ENCODE peak calls at places on chromosomes 16 and 17, in four cellular contexts. E is fibroblast of lung, K is left ventricle myocardium inferior, O is K562. Q is an unnamed sample.

GRCh38 chr17:65278050-65278819 is 141.1 kb downstream of the RGS9 start:
- DNase-seq in E (peak; percentile 67), K (no peak), O (peak; percentile 50), Q (peak; percentile 20)

GRCh38 chr17:48241131-48241591 is 133.6 kb downstream of the SNX11 start:
- DNase-seq in E (peak; percentile 82), K (peak; percentile 22), O (peak; percentile 91), Q (peak; percentile 56)

GRCh38 chr17:48489781-48490180 is 41.0 kb downstream of the HOXB1 start:
- DNase-seq in E (no peak), K (no peak), O (no peak), Q (no peak)

GRCh38 chr17:5485270-5486205 is at the start of gene DERL2:
- DNase-seq in E (peak; percentile 36), K (no peak), O (peak; percentile 65), Q (no peak)

GRCh38 chr16:89193021-89193575 is 7.2 kb downstream of the SLC22A31 start:
- DNase-seq in E (peak; percentile 91), K (peak; percentile 29), O (peak; percentile 93), Q (peak; percentile 27)

GRCh38 chr17:4357030-4357635 is 9.3 kb downstream of the UBE2G1 start:
- DNase-seq in E (no peak), K (no peak), O (no peak), Q (no peak)

GRCh38 chr17:27492470-27492869 is 36.2 kb downstream of the KSR1 start:
- DNase-seq in E (peak; percentile 38), K (no peak), O (no peak), Q (no peak)

GRCh38 chr16:66270333-66270927 is 96.1 kb upstream of the CDH5 start:
- DNase-seq in E (peak; percentile 58), K (peak; percentile 71), O (peak; percentile 66), Q (no peak)

GRCh38 chr16:87092958-87093357 is 224.2 kb downstream of the C16orf95 start:
- DNase-seq in E (no peak), K (no peak), O (no peak), Q (no peak)

GRCh38 chr16:68668266-68668665 is 23.2 kb downstream of the CDH3 start:
- DNase-seq in E (no peak), K (no peak), O (no peak), Q (peak; percentile 100)

GRCh38 chr17:63446981-63447687 is 1.0 kb upstream of the CYB561 start:
- DNase-seq in E (no peak), K (no peak), O (peak; percentile 77), Q (peak; percentile 29)

GRCh38 chr16:8885674-8886592 is 3.8 kb downstream of the LITAFD start:
- DNase-seq in E (peak; percentile 43), K (no peak), O (no peak), Q (peak; percentile 41)

GRCh38 chr16:77780378-77780837 is 8.0 kb upstream of the VAT1L start:
- DNase-seq in E (peak; percentile 99), K (no peak), O (no peak), Q (peak; percentile 78)

GRCh38 chr17:56918916-56919315 is 5.1 kb upstream of the TRIM25 start:
- DNase-seq in E (no peak), K (no peak), O (peak; percentile 24), Q (peak; percentile 93)

GRCh38 chr17:55198690-55199370 is 65.9 kb upstream of the HLF start:
- DNase-seq in E (no peak), K (no peak), O (no peak), Q (no peak)

DNA sequence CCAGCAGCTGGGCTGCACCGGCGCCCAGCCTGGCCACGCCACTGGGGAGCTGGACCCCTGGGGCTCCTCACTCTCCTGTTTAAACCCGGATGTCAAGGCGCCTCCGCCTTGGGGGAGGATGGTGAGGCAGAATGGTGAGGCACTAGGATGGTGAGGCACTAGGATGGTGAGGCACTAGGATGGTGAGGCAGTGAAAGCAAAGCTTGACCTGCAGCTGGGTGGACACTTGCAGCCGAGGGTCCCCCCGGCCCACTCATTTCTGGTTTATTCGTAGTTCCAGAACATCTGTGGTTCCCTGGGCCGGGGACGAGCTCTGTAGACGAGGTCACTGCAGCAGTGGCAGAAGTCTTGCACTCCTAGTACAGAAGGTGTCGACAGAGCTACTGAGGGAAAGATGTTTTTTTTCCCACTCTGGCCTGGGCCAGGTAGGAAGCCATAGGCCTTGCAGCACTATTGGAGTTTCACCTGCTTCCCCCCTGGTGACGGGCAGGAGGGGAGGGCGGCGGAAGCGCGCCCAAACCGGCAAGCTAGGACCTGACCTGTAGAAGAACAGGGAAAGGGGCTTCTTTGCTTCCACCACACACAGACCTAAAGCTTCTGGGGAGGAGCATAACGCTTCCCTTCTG is 1.1 kb upstream of the HNF1B start:
- DNase-seq in E (no peak), K (no peak), O (no peak), Q (no peak)
- H3K4me3 ChIP-seq in E (no peak overlapping the region), K (no peak overlapping the region), O (no peak overlapping the region), Q (no peak overlapping the region)

GRCh38 chr17:75059369-75060345 is 12.6 kb downstream of the KCTD2 start:
- DNase-seq in E (peak; percentile 50), K (peak; percentile 36), O (peak; percentile 60), Q (peak; percentile 43)
- H3K36me3 ChIP-seq in E (peaks cover 20% of the 10 kb centered on the region), K (peaks cover 64% of the 10 kb centered on the region), O (peaks cover 81% of the 10 kb centered on the region), Q (peaks cover 15% of the 10 kb centered on the region)

GRCh38 chr17:19867654-19868395 is at the start of gene ULK2:
- DNase-seq in E (peak; percentile 84), K (peak; percentile 74), O (no peak), Q (peak; percentile 18)
- TF ChIP-seq CTCF in E (no peak), K (no peak), O (no peak), Q (peak; percentile 8)

DNA sequence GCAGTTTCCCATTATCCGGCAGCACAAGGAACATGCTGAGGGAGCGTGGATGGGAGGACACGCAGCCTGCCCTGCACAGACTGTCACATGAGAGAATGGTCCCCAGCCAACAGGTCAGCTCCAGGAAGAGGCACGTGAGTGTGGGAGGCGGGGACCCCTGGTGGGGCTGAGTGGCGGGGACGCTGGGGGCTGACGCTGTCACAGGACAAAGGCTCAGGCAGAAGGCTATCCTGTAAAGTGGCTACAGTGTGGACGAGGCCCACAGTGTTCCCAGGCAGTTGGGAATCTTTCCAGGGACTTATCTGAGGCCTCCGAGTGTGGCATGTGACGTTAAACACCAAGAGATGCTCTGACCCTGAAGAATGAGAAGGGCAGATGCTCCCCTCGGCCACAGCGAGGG is 30.4 kb downstream of the MBTPS1 start:
- DNase-seq in E (no peak), K (peak; percentile 77), O (no peak), Q (no peak)
- H3K4me3 ChIP-seq in E (no peak overlapping the region), K (no peak overlapping the region), O (no peak overlapping the region), Q (no peak overlapping the region)

GRCh38 chr17:44061446-44061845 is 5.0 kb downstream of the LSM12 start:
- DNase-seq in E (no peak), K (no peak), O (no peak), Q (no peak)
- H3K36me3 ChIP-seq in E (peaks cover 12% of the 10 kb centered on the region), K (peaks cover 49% of the 10 kb centered on the region), O (peaks cover 70% of the 10 kb centered on the region), Q (peaks cover 5% of the 10 kb centered on the region)

DNA sequence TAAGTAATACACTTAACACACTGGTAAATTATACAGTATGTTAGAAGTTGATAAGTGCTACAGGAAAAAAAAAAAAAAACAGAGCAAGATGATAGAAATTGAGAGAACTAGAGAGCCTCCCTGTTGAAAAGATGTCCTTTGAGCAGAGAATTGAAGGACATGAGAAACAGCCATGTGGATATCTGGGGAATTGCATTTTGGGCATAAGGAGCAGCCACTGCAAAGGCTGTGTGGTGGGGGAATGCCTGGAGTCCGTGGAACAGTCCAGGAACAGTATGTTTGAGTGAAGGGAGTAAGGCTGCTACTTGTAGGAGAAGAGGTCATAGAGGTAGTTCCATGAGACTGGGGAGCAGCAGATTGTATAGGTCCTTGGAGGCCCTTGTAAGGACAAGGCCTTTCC is 178.4 kb downstream of the FTO start:
- DNase-seq in E (no peak), K (no peak), O (no peak), Q (no peak)
- TF ChIP-seq CTCF in E (no peak), K (no peak), O (no peak), Q (peak; percentile 17)

GRCh38 chr17:2958706-2959222 is 104.6 kb downstream of the OR1D5 start:
- DNase-seq in E (no peak), K (no peak), O (no peak), Q (no peak)

GRCh38 chr17:2954898-2955445 is 108.4 kb downstream of the OR1D5 start:
- DNase-seq in E (peak; percentile 99), K (no peak), O (no peak), Q (peak; percentile 100)

GRCh38 chr17:2957631-2958286 is 105.6 kb downstream of the OR1D5 start:
- DNase-seq in E (peak; percentile 68), K (no peak), O (no peak), Q (no peak)

GRCh38 chr17:2959371-2960130 is 103.9 kb downstream of the OR1D5 start:
- DNase-seq in E (no peak), K (no peak), O (no peak), Q (no peak)

DNA sequence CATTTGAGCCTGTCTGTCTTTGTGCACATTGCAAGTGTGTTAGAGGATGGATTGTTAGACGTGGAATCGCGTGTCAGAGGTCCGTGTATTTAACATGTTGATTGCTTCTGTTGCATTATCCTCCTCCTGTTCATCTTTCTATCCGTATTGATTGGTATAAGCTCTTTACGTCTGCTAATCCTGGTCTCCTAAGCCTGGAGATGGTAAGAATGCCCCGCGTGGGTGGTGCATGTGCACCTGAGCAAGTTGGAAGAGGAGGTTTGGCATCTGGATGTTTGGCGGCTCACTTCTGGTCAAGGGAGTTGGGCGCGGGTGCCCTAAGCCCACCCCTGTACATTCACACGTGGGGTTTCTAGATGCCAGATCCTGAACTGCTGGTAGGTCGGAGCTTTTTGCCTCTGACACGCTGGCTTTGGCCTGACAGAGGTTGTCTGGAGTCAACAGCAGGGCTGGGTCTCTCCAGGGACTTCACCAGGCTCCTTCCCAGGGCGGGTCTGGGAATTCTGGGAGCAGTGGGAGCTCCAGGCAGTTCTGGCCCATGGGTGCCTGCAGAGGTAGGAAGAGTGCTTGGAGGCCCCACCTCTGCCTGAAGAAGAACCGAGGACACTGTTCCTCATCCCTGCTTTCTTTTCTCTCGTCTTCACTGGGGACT is 107.3 kb downstream of the OR1D5 start:
- DNase-seq in E (no peak), K (no peak), O (no peak), Q (no peak)
- H3K4me3 ChIP-seq in E (no peak overlapping the region), K (no peak overlapping the region), O (no peak overlapping the region), Q (no peak overlapping the region)

GRCh38 chr16:6104423-6104822 is 1006.8 kb upstream of the EEF2KMT start:
- DNase-seq in E (peak; percentile 42), K (no peak), O (no peak), Q (no peak)

GRCh38 chr16:6106061-6106460 is 1008.5 kb upstream of the EEF2KMT start:
- DNase-seq in E (no peak), K (no peak), O (no peak), Q (no peak)

GRCh38 chr16:6099102-6099501 is 1001.5 kb upstream of the EEF2KMT start:
- DNase-seq in E (no peak), K (no peak), O (no peak), Q (no peak)

GRCh38 chr16:6105115-6105514 is 1007.5 kb upstream of the EEF2KMT start:
- DNase-seq in E (peak; percentile 76), K (no peak), O (no peak), Q (peak; percentile 6)

GRCh38 chr16:6103561-6103960 is 1006.0 kb upstream of the EEF2KMT start:
- DNase-seq in E (no peak), K (no peak), O (no peak), Q (no peak)
- H3K36me3 ChIP-seq in E (no peaks in the 10 kb centered on the region), K (no peaks in the 10 kb centered on the region), O (no peaks in the 10 kb centered on the region), Q (no peaks in the 10 kb centered on the region)